ENCODE peak calls at places on chromosomes 7 and 10, in five cellular contexts. S is KBM-7; V is stimulated activated CD8-positive, alpha-beta memory T cell treated with anti-CD3 and anti-CD28 coated beads, Interleukin-12 subunit alpha, Interleukin-12 subunit beta, amount 100 ng/mL, for 4 hours; O is tibial nerve; X is iris pigment epithelial cell. Z is an unnamed sample.

GRCh38 chr10:126551197-126551596 is 119.3 kb downstream of the C10orf90 start:
- DNase-seq in S (no peak), V (no peak), O (no peak), X (no peak), Z (no peak)

GRCh38 chr10:74187237-74187636 is 36.2 kb downstream of the ADK start:
- DNase-seq in S (no peak), V (no peak), O (no peak), X (no peak), Z (no peak)

GRCh38 chr10:103439776-103440175 is 12.4 kb downstream of the CALHM2 start:
- DNase-seq in S (no peak), V (no peak), O (no peak), X (no peak), Z (no peak)

GRCh38 chr10:58385784-58386112 is 538 bp downstream of the TFAM start:
- DNase-seq in S (no peak), V (no peak), O (no peak), X (peak), Z (peak)

GRCh38 chr7:74490546-74490945 is 36.8 kb downstream of the GTF2IRD1 start:
- DNase-seq in S (no peak), V (no peak), O (no peak), X (no peak), Z (no peak)

GRCh38 chr10:74029943-74030342 is 32.0 kb downstream of the VCL start:
- DNase-seq in S (no peak), V (no peak), O (no peak), X (no peak), Z (no peak)

GRCh38 chr7:101126651-101127459 is at the start of gene SERPINE1:
- DNase-seq in S (peak), V (peak), O (peak), X (peak), Z (peak)

GRCh38 chr7:155533827-155534690 is 12.3 kb downstream of the CNPY1 start:
- DNase-seq in S (peak), V (no peak), O (no peak), X (peak), Z (no peak)

GRCh38 chr7:1592299-1592842 is 22.5 kb upstream of the PSMG3 start:
- DNase-seq in S (no peak), V (no peak), O (no peak), X (no peak), Z (no peak)

GRCh38 chr10:117002206-117002605 is 2.8 kb downstream of the SHTN1 start:
- DNase-seq in S (no peak), V (no peak), O (no peak), X (no peak), Z (no peak)

GRCh38 chr7:115516341-115516740 is 514.2 kb downstream of the TFEC start:
- DNase-seq in S (no peak), V (no peak), O (no peak), X (peak), Z (no peak)

GRCh38 chr7:105339404-105340316 is 49.1 kb downstream of the SRPK2 start:
- DNase-seq in S (no peak), V (no peak), O (no peak), X (no peak), Z (no peak)